ENCODE peak calls at places on chromosome 16, in five cellular contexts. K, V, C, F and A are unnamed samples.

GRCh38 chr16:17205279-17206139 is 265.3 kb downstream of the XYLT1 start:
- DNase-seq in K (no peak), V (no peak), F (no peak), C (no peak), A (no peak)

GRCh38 chr16:47970291-47970931 is 185.4 kb downstream of the ABCC12 start:
- DNase-seq in K (no peak), C (peak), V (peak), F (no peak), A (peak)

GRCh38 chr16:85902366-85903155 is 3.6 kb downstream of the IRF8 start:
- DNase-seq in K (no peak), F (no peak), V (no peak), C (no peak), A (no peak)

GRCh38 chr16:55922662-55923061 is 47.5 kb upstream of the CES5A start:
- DNase-seq in F (no peak), V (no peak), C (no peak), K (no peak), A (no peak)

GRCh38 chr16:60241671-60242070 is 1507.6 kb upstream of the GOT2 start:
- DNase-seq in C (no peak), V (no peak), K (no peak), F (no peak), A (no peak)

GRCh38 chr16:4700997-4701743 is 7.8 kb downstream of the NUDT16L1 start:
- DNase-seq in K (no peak), C (no peak), F (no peak), V (no peak), A (no peak)

GRCh38 chr16:84577034-84577803 is 40.7 kb downstream of the COTL1 start:
- DNase-seq in C (no peak), V (no peak), K (no peak), F (no peak), A (no peak)

GRCh38 chr16:87330257-87330624 is 13.0 kb upstream of the C16orf95 start:
- DNase-seq in F (no peak), C (no peak), K (no peak), V (no peak), A (no peak)

GRCh38 chr16:2499890-2500633 is 13.7 kb upstream of the ATP6V0C start:
- DNase-seq in F (no peak), C (no peak), V (no peak), K (no peak), A (no peak)